ENCODE peak calls at places on chromosomes 16 and 17, in eight cellular contexts. One of them, this sample, is unnamed.

GRCh38 chr17:44108440-44109311 is 14.8 kb downstream of the HDAC5 start:
- DNase-seq in progenitor cell of endocrine pancreas: no peak
- DNase-seq in GM23338: no peak
- DNase-seq in T follicular helper cell: no peak
- DNase-seq in A549: peak
- DNase-seq in NCI-H2029: no peak
- DNase-seq in stimulated activated CD8-positive, alpha-beta memory T cell treated with anti-CD3 and anti-CD28 coated beads, Interleukin-7, amount 100 ng/mL, for 24 hours: no peak
- DNase-seq in NAMALWA: no peak
- DNase-seq in this sample: peak

GRCh38 chr16:59859606-59860402 is 1125.7 kb upstream of the GOT2 start:
- DNase-seq in progenitor cell of endocrine pancreas: no peak
- DNase-seq in GM23338: no peak
- DNase-seq in T follicular helper cell: no peak
- DNase-seq in A549: no peak
- DNase-seq in NCI-H2029: no peak
- DNase-seq in stimulated activated CD8-positive, alpha-beta memory T cell treated with anti-CD3 and anti-CD28 coated beads, Interleukin-7, amount 100 ng/mL, for 24 hours: no peak
- DNase-seq in NAMALWA: no peak
- DNase-seq in this sample: no peak

GRCh38 chr16:1533443-1533951 is at the start of gene TMEM204:
- DNase-seq in progenitor cell of endocrine pancreas: no peak
- DNase-seq in GM23338: peak
- DNase-seq in T follicular helper cell: no peak
- DNase-seq in A549: no peak
- DNase-seq in NCI-H2029: no peak
- DNase-seq in stimulated activated CD8-positive, alpha-beta memory T cell treated with anti-CD3 and anti-CD28 coated beads, Interleukin-7, amount 100 ng/mL, for 24 hours: no peak
- DNase-seq in NAMALWA: no peak
- DNase-seq in this sample: peak

GRCh38 chr17:76869878-76870714 is 1.9 kb downstream of the MGAT5B start:
- DNase-seq in progenitor cell of endocrine pancreas: peak
- DNase-seq in GM23338: peak
- DNase-seq in T follicular helper cell: no peak
- DNase-seq in A549: no peak
- DNase-seq in NCI-H2029: no peak
- DNase-seq in stimulated activated CD8-positive, alpha-beta memory T cell treated with anti-CD3 and anti-CD28 coated beads, Interleukin-7, amount 100 ng/mL, for 24 hours: no peak
- DNase-seq in NAMALWA: no peak
- DNase-seq in this sample: no peak

GRCh38 chr16:31451681-31452351 is 7.5 kb upstream of the ARMC5 start:
- DNase-seq in progenitor cell of endocrine pancreas: no peak
- DNase-seq in GM23338: peak
- DNase-seq in T follicular helper cell: no peak
- DNase-seq in A549: peak
- DNase-seq in NCI-H2029: peak
- DNase-seq in stimulated activated CD8-positive, alpha-beta memory T cell treated with anti-CD3 and anti-CD28 coated beads, Interleukin-7, amount 100 ng/mL, for 24 hours: no peak
- DNase-seq in NAMALWA: peak
- DNase-seq in this sample: no peak

GRCh38 chr16:68235105-68235881 is 634 bp downstream of the ESRP2 start:
- DNase-seq in progenitor cell of endocrine pancreas: peak
- DNase-seq in GM23338: peak
- DNase-seq in T follicular helper cell: no peak
- DNase-seq in A549: no peak
- DNase-seq in NCI-H2029: peak
- DNase-seq in stimulated activated CD8-positive, alpha-beta memory T cell treated with anti-CD3 and anti-CD28 coated beads, Interleukin-7, amount 100 ng/mL, for 24 hours: no peak
- DNase-seq in NAMALWA: no peak
- DNase-seq in this sample: peak

GRCh38 chr16:684067-684794 is at the start of gene JMJD8:
- DNase-seq in progenitor cell of endocrine pancreas: peak
- DNase-seq in GM23338: peak
- DNase-seq in T follicular helper cell: peak
- DNase-seq in A549: peak
- DNase-seq in NCI-H2029: peak
- DNase-seq in stimulated activated CD8-positive, alpha-beta memory T cell treated with anti-CD3 and anti-CD28 coated beads, Interleukin-7, amount 100 ng/mL, for 24 hours: peak
- DNase-seq in NAMALWA: peak
- DNase-seq in this sample: peak

GRCh38 chr16:63789603-63790002 is 1332.3 kb downstream of the CDH11 start:
- DNase-seq in progenitor cell of endocrine pancreas: no peak
- DNase-seq in GM23338: peak
- DNase-seq in T follicular helper cell: no peak
- DNase-seq in A549: no peak
- DNase-seq in NCI-H2029: no peak
- DNase-seq in stimulated activated CD8-positive, alpha-beta memory T cell treated with anti-CD3 and anti-CD28 coated beads, Interleukin-7, amount 100 ng/mL, for 24 hours: no peak
- DNase-seq in NAMALWA: peak
- DNase-seq in this sample: no peak

GRCh38 chr17:81453049-81453448 is 57.8 kb downstream of the BAHCC1 start:
- DNase-seq in progenitor cell of endocrine pancreas: no peak
- DNase-seq in GM23338: no peak
- DNase-seq in T follicular helper cell: no peak
- DNase-seq in A549: no peak
- DNase-seq in NCI-H2029: no peak
- DNase-seq in stimulated activated CD8-positive, alpha-beta memory T cell treated with anti-CD3 and anti-CD28 coated beads, Interleukin-7, amount 100 ng/mL, for 24 hours: no peak
- DNase-seq in NAMALWA: no peak
- DNase-seq in this sample: no peak

GRCh38 chr16:88727871-88728270 is 21.6 kb downstream of the CTU2 start:
- DNase-seq in progenitor cell of endocrine pancreas: no peak
- DNase-seq in GM23338: no peak
- DNase-seq in T follicular helper cell: no peak
- DNase-seq in A549: no peak
- DNase-seq in NCI-H2029: peak
- DNase-seq in stimulated activated CD8-positive, alpha-beta memory T cell treated with anti-CD3 and anti-CD28 coated beads, Interleukin-7, amount 100 ng/mL, for 24 hours: no peak
- DNase-seq in NAMALWA: no peak
- DNase-seq in this sample: no peak

GRCh38 chr17:2935622-2936021 is 127.8 kb downstream of the OR1D5 start:
- DNase-seq in progenitor cell of endocrine pancreas: no peak
- DNase-seq in GM23338: no peak
- DNase-seq in T follicular helper cell: no peak
- DNase-seq in A549: no peak
- DNase-seq in NCI-H2029: no peak
- DNase-seq in stimulated activated CD8-positive, alpha-beta memory T cell treated with anti-CD3 and anti-CD28 coated beads, Interleukin-7, amount 100 ng/mL, for 24 hours: no peak
- DNase-seq in NAMALWA: no peak
- DNase-seq in this sample: no peak

GRCh38 chr16:80924372-80924978 is 82.2 kb downstream of the CMC2 start:
- DNase-seq in progenitor cell of endocrine pancreas: peak
- DNase-seq in GM23338: peak
- DNase-seq in T follicular helper cell: peak
- DNase-seq in A549: peak
- DNase-seq in NCI-H2029: no peak
- DNase-seq in stimulated activated CD8-positive, alpha-beta memory T cell treated with anti-CD3 and anti-CD28 coated beads, Interleukin-7, amount 100 ng/mL, for 24 hours: no peak
- DNase-seq in NAMALWA: peak
- DNase-seq in this sample: peak

GRCh38 chr17:73048170-73048569 is 44.3 kb downstream of the SLC39A11 start:
- DNase-seq in progenitor cell of endocrine pancreas: no peak
- DNase-seq in GM23338: no peak
- DNase-seq in T follicular helper cell: no peak
- DNase-seq in A549: no peak
- DNase-seq in NCI-H2029: no peak
- DNase-seq in stimulated activated CD8-positive, alpha-beta memory T cell treated with anti-CD3 and anti-CD28 coated beads, Interleukin-7, amount 100 ng/mL, for 24 hours: no peak
- DNase-seq in NAMALWA: no peak
- DNase-seq in this sample: no peak

GRCh38 chr17:22270381-22270780 is 578.1 kb downstream of the KCNJ18 start:
- DNase-seq in progenitor cell of endocrine pancreas: no peak
- DNase-seq in GM23338: no peak
- DNase-seq in T follicular helper cell: no peak
- DNase-seq in A549: no peak
- DNase-seq in NCI-H2029: no peak
- DNase-seq in stimulated activated CD8-positive, alpha-beta memory T cell treated with anti-CD3 and anti-CD28 coated beads, Interleukin-7, amount 100 ng/mL, for 24 hours: no peak
- DNase-seq in NAMALWA: no peak
- DNase-seq in this sample: no peak

GRCh38 chr16:84292032-84292431 is 2.6 kb upstream of the WFDC1 start:
- DNase-seq in progenitor cell of endocrine pancreas: no peak
- DNase-seq in GM23338: peak
- DNase-seq in T follicular helper cell: no peak
- DNase-seq in A549: no peak
- DNase-seq in NCI-H2029: no peak
- DNase-seq in stimulated activated CD8-positive, alpha-beta memory T cell treated with anti-CD3 and anti-CD28 coated beads, Interleukin-7, amount 100 ng/mL, for 24 hours: no peak
- DNase-seq in NAMALWA: no peak
- DNase-seq in this sample: no peak

GRCh38 chr17:27323538-27324212 is 29.8 kb downstream of the WSB1 start:
- DNase-seq in progenitor cell of endocrine pancreas: no peak
- DNase-seq in GM23338: peak
- DNase-seq in T follicular helper cell: no peak
- DNase-seq in A549: no peak
- DNase-seq in NCI-H2029: peak
- DNase-seq in stimulated activated CD8-positive, alpha-beta memory T cell treated with anti-CD3 and anti-CD28 coated beads, Interleukin-7, amount 100 ng/mL, for 24 hours: no peak
- DNase-seq in NAMALWA: no peak
- DNase-seq in this sample: peak

GRCh38 chr16:50861926-50862325 is 120.0 kb downstream of the CYLD start:
- DNase-seq in progenitor cell of endocrine pancreas: no peak
- DNase-seq in GM23338: no peak
- DNase-seq in T follicular helper cell: no peak
- DNase-seq in A549: peak
- DNase-seq in NCI-H2029: no peak
- DNase-seq in stimulated activated CD8-positive, alpha-beta memory T cell treated with anti-CD3 and anti-CD28 coated beads, Interleukin-7, amount 100 ng/mL, for 24 hours: no peak
- DNase-seq in NAMALWA: no peak
- DNase-seq in this sample: no peak

GRCh38 chr16:86608301-86608747 is 30.0 kb downstream of the FOXL1 start:
- DNase-seq in progenitor cell of endocrine pancreas: no peak
- DNase-seq in GM23338: no peak
- DNase-seq in T follicular helper cell: no peak
- DNase-seq in A549: no peak
- DNase-seq in NCI-H2029: no peak
- DNase-seq in stimulated activated CD8-positive, alpha-beta memory T cell treated with anti-CD3 and anti-CD28 coated beads, Interleukin-7, amount 100 ng/mL, for 24 hours: no peak
- DNase-seq in NAMALWA: no peak
- DNase-seq in this sample: no peak

GRCh38 chr17:34883106-34884000 is 77.9 kb downstream of the CCT6B start:
- DNase-seq in progenitor cell of endocrine pancreas: no peak
- DNase-seq in GM23338: peak
- DNase-seq in T follicular helper cell: no peak
- DNase-seq in A549: no peak
- DNase-seq in NCI-H2029: no peak
- DNase-seq in stimulated activated CD8-positive, alpha-beta memory T cell treated with anti-CD3 and anti-CD28 coated beads, Interleukin-7, amount 100 ng/mL, for 24 hours: no peak
- DNase-seq in NAMALWA: no peak
- DNase-seq in this sample: no peak

GRCh38 chr16:52407778-52408177 is 139.2 kb downstream of the TOX3 start:
- DNase-seq in progenitor cell of endocrine pancreas: no peak
- DNase-seq in GM23338: no peak
- DNase-seq in T follicular helper cell: no peak
- DNase-seq in A549: no peak
- DNase-seq in NCI-H2029: peak
- DNase-seq in stimulated activated CD8-positive, alpha-beta memory T cell treated with anti-CD3 and anti-CD28 coated beads, Interleukin-7, amount 100 ng/mL, for 24 hours: no peak
- DNase-seq in NAMALWA: no peak
- DNase-seq in this sample: no peak

GRCh38 chr16:58098207-58099096 is 30.7 kb downstream of the CFAP20 start:
- DNase-seq in progenitor cell of endocrine pancreas: no peak
- DNase-seq in GM23338: no peak
- DNase-seq in T follicular helper cell: no peak
- DNase-seq in A549: no peak
- DNase-seq in NCI-H2029: no peak
- DNase-seq in stimulated activated CD8-positive, alpha-beta memory T cell treated with anti-CD3 and anti-CD28 coated beads, Interleukin-7, amount 100 ng/mL, for 24 hours: no peak
- DNase-seq in NAMALWA: no peak
- DNase-seq in this sample: no peak

GRCh38 chr16:57001026-57001669 is 11.8 kb downstream of the NLRC5 start:
- DNase-seq in progenitor cell of endocrine pancreas: no peak
- DNase-seq in GM23338: no peak
- DNase-seq in T follicular helper cell: no peak
- DNase-seq in A549: no peak
- DNase-seq in NCI-H2029: no peak
- DNase-seq in stimulated activated CD8-positive, alpha-beta memory T cell treated with anti-CD3 and anti-CD28 coated beads, Interleukin-7, amount 100 ng/mL, for 24 hours: no peak
- DNase-seq in NAMALWA: no peak
- DNase-seq in this sample: no peak

GRCh38 chr17:60231234-60231633 is 81.5 kb downstream of the CA4 start:
- DNase-seq in progenitor cell of endocrine pancreas: no peak
- DNase-seq in GM23338: peak
- DNase-seq in T follicular helper cell: no peak
- DNase-seq in A549: peak
- DNase-seq in NCI-H2029: no peak
- DNase-seq in stimulated activated CD8-positive, alpha-beta memory T cell treated with anti-CD3 and anti-CD28 coated beads, Interleukin-7, amount 100 ng/mL, for 24 hours: no peak
- DNase-seq in NAMALWA: peak
- DNase-seq in this sample: no peak

GRCh38 chr17:57461082-57461481 is 204.8 kb downstream of the MSI2 start:
- DNase-seq in progenitor cell of endocrine pancreas: no peak
- DNase-seq in GM23338: no peak
- DNase-seq in T follicular helper cell: no peak
- DNase-seq in A549: no peak
- DNase-seq in NCI-H2029: no peak
- DNase-seq in stimulated activated CD8-positive, alpha-beta memory T cell treated with anti-CD3 and anti-CD28 coated beads, Interleukin-7, amount 100 ng/mL, for 24 hours: no peak
- DNase-seq in NAMALWA: no peak
- DNase-seq in this sample: no peak

GRCh38 chr17:21036361-21036881 is 6.4 kb downstream of the USP22 start:
- DNase-seq in progenitor cell of endocrine pancreas: no peak
- DNase-seq in GM23338: no peak
- DNase-seq in T follicular helper cell: no peak
- DNase-seq in A549: no peak
- DNase-seq in NCI-H2029: no peak
- DNase-seq in stimulated activated CD8-positive, alpha-beta memory T cell treated with anti-CD3 and anti-CD28 coated beads, Interleukin-7, amount 100 ng/mL, for 24 hours: no peak
- DNase-seq in NAMALWA: no peak
- DNase-seq in this sample: no peak

GRCh38 chr17:14118951-14119350 is 49.6 kb downstream of the COX10 start:
- DNase-seq in progenitor cell of endocrine pancreas: no peak
- DNase-seq in GM23338: no peak
- DNase-seq in T follicular helper cell: no peak
- DNase-seq in A549: no peak
- DNase-seq in NCI-H2029: no peak
- DNase-seq in stimulated activated CD8-positive, alpha-beta memory T cell treated with anti-CD3 and anti-CD28 coated beads, Interleukin-7, amount 100 ng/mL, for 24 hours: no peak
- DNase-seq in NAMALWA: no peak
- DNase-seq in this sample: no peak

GRCh38 chr17:32813021-32813420 is 63.9 kb downstream of the MYO1D start:
- DNase-seq in progenitor cell of endocrine pancreas: no peak
- DNase-seq in GM23338: no peak
- DNase-seq in T follicular helper cell: no peak
- DNase-seq in A549: no peak
- DNase-seq in NCI-H2029: no peak
- DNase-seq in stimulated activated CD8-positive, alpha-beta memory T cell treated with anti-CD3 and anti-CD28 coated beads, Interleukin-7, amount 100 ng/mL, for 24 hours: no peak
- DNase-seq in NAMALWA: no peak
- DNase-seq in this sample: no peak

GRCh38 chr16:11118479-11118878 is 137.5 kb downstream of the SOCS1 start:
- DNase-seq in progenitor cell of endocrine pancreas: no peak
- DNase-seq in GM23338: no peak
- DNase-seq in T follicular helper cell: no peak
- DNase-seq in A549: no peak
- DNase-seq in NCI-H2029: no peak
- DNase-seq in stimulated activated CD8-positive, alpha-beta memory T cell treated with anti-CD3 and anti-CD28 coated beads, Interleukin-7, amount 100 ng/mL, for 24 hours: no peak
- DNase-seq in NAMALWA: no peak
- DNase-seq in this sample: no peak

This sample was measured in colonic mucosa.